ENCODE peak calls at places on chromosomes 7 and 10, in four cellular contexts. Z is psoas muscle, P is HS-27A, G is GM10248. H is an unnamed sample.

GRCh38 chr10:124605481-124605855 is 138.7 kb downstream of the FAM53B start:
- DNase-seq in Z (no peak), P (no peak), G (no peak), H (no peak)

GRCh38 chr10:329361-330099 is 194.3 kb downstream of the ZMYND11 start:
- DNase-seq in Z (peak), P (peak), G (no peak), H (peak)

GRCh38 chr7:67870396-67870795 is 873.8 kb downstream of the TYW1 start:
- DNase-seq in Z (no peak), P (no peak), G (no peak), H (no peak)

GRCh38 chr7:102197599-102197998 is 89.1 kb upstream of the SH2B2 start:
- DNase-seq in Z (no peak), P (no peak), G (no peak), H (no peak)

GRCh38 chr7:14419554-14419953 is 430.1 kb upstream of the ETV1 start:
- DNase-seq in Z (no peak), P (no peak), G (no peak), H (no peak)

GRCh38 chr7:42746226-42746625 is 165.6 kb downstream of the C7orf25 start:
- DNase-seq in Z (no peak), P (no peak), G (no peak), H (no peak)

GRCh38 chr7:97018126-97018601 is 6.5 kb downstream of the DLX5 start:
- DNase-seq in Z (no peak), P (no peak), G (no peak), H (no peak)

GRCh38 chr10:47290338-47290737 is 9.7 kb upstream of the GDF10 start:
- DNase-seq in Z (no peak), P (no peak), G (no peak), H (no peak)

GRCh38 chr10:50514995-50515394 is 108.8 kb downstream of the SGMS1 start:
- DNase-seq in Z (no peak), P (no peak), G (no peak), H (no peak)

GRCh38 chr10:29998142-29998808 is 61.1 kb downstream of the JCAD start:
- DNase-seq in Z (peak), P (peak), G (peak), H (peak)

GRCh38 chr7:129471402-129471827 is 30.9 kb upstream of the SMKR1 start:
- DNase-seq in Z (no peak), P (no peak), G (no peak), H (no peak)

GRCh38 chr7:116577320-116577871 is 52.6 kb downstream of the CAV1 start:
- DNase-seq in Z (no peak), P (no peak), G (peak), H (no peak)